ENCODE peak calls at places on chromosomes 3 and 15, in nine cellular contexts. One of them, this sample, is unnamed. For H3K27me3, the result is how much of the 10 kb centered on the place peaks cover.

GRCh38 chr15:25248583-25249235 is 190.1 kb downstream of the UBE3A start:
- DNase-seq in HAP-1: no peak
- DNase-seq in mesenchymal stem cell: no peak
- DNase-seq in adrenal gland: no peak
- DNase-seq in neural progenitor cell: no peak
- DNase-seq in mesendoderm: no peak
- DNase-seq in pancreas: no peak
- DNase-seq in CD8-positive, alpha-beta memory T cell: no peak
- DNase-seq in heart right ventricle: no peak
- DNase-seq in this sample: peak

GRCh38 chr3:56459719-56460118 is 8.5 kb downstream of the ERC2 start:
- DNase-seq in HAP-1: no peak
- DNase-seq in mesenchymal stem cell: no peak
- DNase-seq in adrenal gland: no peak
- DNase-seq in neural progenitor cell: no peak
- DNase-seq in mesendoderm: peak
- DNase-seq in pancreas: no peak
- DNase-seq in CD8-positive, alpha-beta memory T cell: no peak
- DNase-seq in heart right ventricle: no peak
- DNase-seq in this sample: no peak

GRCh38 chr3:122609798-122610559 is 32.5 kb downstream of the PARP15 start:
- DNase-seq in HAP-1: no peak
- DNase-seq in mesenchymal stem cell: peak
- DNase-seq in adrenal gland: no peak
- DNase-seq in neural progenitor cell: no peak
- DNase-seq in mesendoderm: no peak
- DNase-seq in pancreas: no peak
- DNase-seq in CD8-positive, alpha-beta memory T cell: no peak
- DNase-seq in heart right ventricle: no peak
- DNase-seq in this sample: no peak

GRCh38 chr3:172869356-172869755 is 118.8 kb downstream of the ECT2 start:
- DNase-seq in HAP-1: no peak
- DNase-seq in mesenchymal stem cell: no peak
- DNase-seq in adrenal gland: no peak
- DNase-seq in neural progenitor cell: no peak
- DNase-seq in mesendoderm: no peak
- DNase-seq in pancreas: no peak
- DNase-seq in CD8-positive, alpha-beta memory T cell: no peak
- DNase-seq in heart right ventricle: no peak
- DNase-seq in this sample: no peak

GRCh38 chr15:69225355-69226027 is 65.1 kb downstream of the GLCE start:
- DNase-seq in HAP-1: peak
- DNase-seq in mesenchymal stem cell: peak
- DNase-seq in adrenal gland: no peak
- DNase-seq in neural progenitor cell: peak
- DNase-seq in mesendoderm: peak
- DNase-seq in pancreas: no peak
- DNase-seq in CD8-positive, alpha-beta memory T cell: no peak
- DNase-seq in heart right ventricle: no peak
- DNase-seq in this sample: peak

GRCh38 chr3:113746955-113747718 is at the start of gene ATP6V1A:
- DNase-seq in HAP-1: no peak
- DNase-seq in mesenchymal stem cell: peak
- DNase-seq in adrenal gland: peak
- DNase-seq in neural progenitor cell: peak
- DNase-seq in mesendoderm: peak
- DNase-seq in pancreas: peak
- DNase-seq in CD8-positive, alpha-beta memory T cell: no peak
- DNase-seq in heart right ventricle: peak
- DNase-seq in this sample: peak

GRCh38 chr3:2623463-2623862 is 486.7 kb downstream of the IL5RA start:
- DNase-seq in HAP-1: no peak
- DNase-seq in mesenchymal stem cell: peak
- DNase-seq in adrenal gland: no peak
- DNase-seq in neural progenitor cell: no peak
- DNase-seq in mesendoderm: no peak
- DNase-seq in pancreas: no peak
- DNase-seq in CD8-positive, alpha-beta memory T cell: no peak
- DNase-seq in heart right ventricle: no peak
- DNase-seq in this sample: no peak

GRCh38 chr3:183434503-183434902 is 6.1 kb upstream of the MCF2L2 start:
- DNase-seq in HAP-1: no peak
- DNase-seq in mesenchymal stem cell: no peak
- DNase-seq in adrenal gland: no peak
- DNase-seq in neural progenitor cell: no peak
- DNase-seq in mesendoderm: peak
- DNase-seq in pancreas: no peak
- DNase-seq in CD8-positive, alpha-beta memory T cell: no peak
- DNase-seq in heart right ventricle: no peak
- DNase-seq in this sample: no peak

GRCh38 chr3:191328963-191329653 is at the start of gene CCDC50:
- DNase-seq in HAP-1: peak
- DNase-seq in mesenchymal stem cell: peak
- DNase-seq in adrenal gland: peak
- DNase-seq in neural progenitor cell: peak
- DNase-seq in mesendoderm: peak
- DNase-seq in pancreas: peak
- DNase-seq in CD8-positive, alpha-beta memory T cell: no peak
- DNase-seq in heart right ventricle: peak
- DNase-seq in this sample: peak

GRCh38 chr15:100873029-100873677 is 6.5 kb upstream of the ALDH1A3 start:
- DNase-seq in HAP-1: peak
- DNase-seq in mesenchymal stem cell: peak
- DNase-seq in adrenal gland: peak
- DNase-seq in neural progenitor cell: peak
- DNase-seq in mesendoderm: peak
- DNase-seq in pancreas: peak
- DNase-seq in CD8-positive, alpha-beta memory T cell: peak
- DNase-seq in heart right ventricle: no peak
- DNase-seq in this sample: peak

GRCh38 chr3:73716418-73716817 is 91.7 kb upstream of the PDZRN3 start:
- DNase-seq in HAP-1: no peak
- DNase-seq in mesenchymal stem cell: peak
- DNase-seq in adrenal gland: no peak
- DNase-seq in neural progenitor cell: no peak
- DNase-seq in mesendoderm: no peak
- DNase-seq in pancreas: no peak
- DNase-seq in CD8-positive, alpha-beta memory T cell: no peak
- DNase-seq in heart right ventricle: no peak
- DNase-seq in this sample: no peak

GRCh38 chr15:52114256-52114655 is 1.7 kb upstream of the BCL2L10 start:
- DNase-seq in HAP-1: no peak
- DNase-seq in mesenchymal stem cell: no peak
- DNase-seq in adrenal gland: no peak
- DNase-seq in neural progenitor cell: no peak
- DNase-seq in mesendoderm: no peak
- DNase-seq in pancreas: no peak
- DNase-seq in CD8-positive, alpha-beta memory T cell: no peak
- DNase-seq in heart right ventricle: no peak
- DNase-seq in this sample: peak

GRCh38 chr3:64030741-64031140 is 7.4 kb upstream of the PSMD6 start:
- DNase-seq in HAP-1: peak
- DNase-seq in mesenchymal stem cell: peak
- DNase-seq in adrenal gland: peak
- DNase-seq in neural progenitor cell: peak
- DNase-seq in mesendoderm: peak
- DNase-seq in pancreas: peak
- DNase-seq in CD8-positive, alpha-beta memory T cell: peak
- DNase-seq in heart right ventricle: peak
- DNase-seq in this sample: peak

GRCh38 chr3:38640661-38641441 is 8.6 kb downstream of the SCN5A start:
- DNase-seq in HAP-1: no peak
- DNase-seq in mesenchymal stem cell: no peak
- DNase-seq in adrenal gland: no peak
- DNase-seq in neural progenitor cell: peak
- DNase-seq in mesendoderm: peak
- DNase-seq in pancreas: no peak
- DNase-seq in CD8-positive, alpha-beta memory T cell: no peak
- DNase-seq in heart right ventricle: no peak
- DNase-seq in this sample: peak

GRCh38 chr15:37860896-37861295 is 73.5 kb upstream of the TMCO5A start:
- DNase-seq in HAP-1: no peak
- DNase-seq in mesenchymal stem cell: no peak
- DNase-seq in adrenal gland: no peak
- DNase-seq in neural progenitor cell: no peak
- DNase-seq in mesendoderm: no peak
- DNase-seq in pancreas: no peak
- DNase-seq in CD8-positive, alpha-beta memory T cell: no peak
- DNase-seq in heart right ventricle: no peak
- DNase-seq in this sample: no peak

GRCh38 chr3:72938471-72939265 is 50.8 kb downstream of the GXYLT2 start:
- DNase-seq in HAP-1: peak
- DNase-seq in mesenchymal stem cell: peak
- DNase-seq in adrenal gland: peak
- DNase-seq in neural progenitor cell: peak
- DNase-seq in mesendoderm: peak
- DNase-seq in pancreas: no peak
- DNase-seq in CD8-positive, alpha-beta memory T cell: peak
- DNase-seq in heart right ventricle: no peak
- DNase-seq in this sample: peak

GRCh38 chr15:70772402-70772801 is 9.0 kb upstream of the UACA start:
- DNase-seq in HAP-1: no peak
- DNase-seq in mesenchymal stem cell: no peak
- DNase-seq in adrenal gland: no peak
- DNase-seq in neural progenitor cell: no peak
- DNase-seq in mesendoderm: no peak
- DNase-seq in pancreas: no peak
- DNase-seq in CD8-positive, alpha-beta memory T cell: no peak
- DNase-seq in heart right ventricle: no peak
- DNase-seq in this sample: no peak

GRCh38 chr3:185151959-185152432 is 864 bp downstream of the C3orf70 start:
- DNase-seq in HAP-1: peak
- DNase-seq in mesenchymal stem cell: no peak
- DNase-seq in adrenal gland: no peak
- DNase-seq in neural progenitor cell: no peak
- DNase-seq in mesendoderm: no peak
- DNase-seq in pancreas: no peak
- DNase-seq in CD8-positive, alpha-beta memory T cell: no peak
- DNase-seq in heart right ventricle: peak
- DNase-seq in this sample: no peak
- H3K27me3 ChIP-seq in HAP-1: under half
- H3K27me3 ChIP-seq in mesenchymal stem cell: under half
- H3K27me3 ChIP-seq in adrenal gland: under half
- H3K27me3 ChIP-seq in neural progenitor cell: half or more
- H3K27me3 ChIP-seq in mesendoderm: under half
- H3K27me3 ChIP-seq in pancreas: under half
- H3K27me3 ChIP-seq in CD8-positive, alpha-beta memory T cell: under half
- H3K27me3 ChIP-seq in heart right ventricle: half or more
- H3K27me3 ChIP-seq in this sample: under half

DNA sequence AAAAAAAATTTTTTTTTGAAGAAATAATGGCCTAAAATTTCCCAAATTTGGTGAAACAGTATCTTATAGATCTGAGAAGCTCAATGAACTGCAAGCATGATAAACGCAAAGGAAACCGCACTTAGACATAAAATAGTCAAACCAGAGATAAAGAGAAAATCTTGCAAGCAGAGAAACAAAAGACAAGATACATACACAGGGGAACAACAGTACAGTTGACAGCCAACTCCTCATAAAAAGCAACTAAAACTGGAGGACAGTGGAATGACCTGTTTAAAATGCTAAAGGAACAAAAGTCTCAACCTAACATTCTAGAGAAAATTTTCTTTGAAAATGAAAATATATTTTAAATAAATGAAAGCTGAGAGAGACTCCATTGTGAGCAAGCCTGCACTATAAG is 107.5 kb downstream of the RASA2 start:
- DNase-seq in HAP-1: no peak
- DNase-seq in mesenchymal stem cell: no peak
- DNase-seq in adrenal gland: no peak
- DNase-seq in neural progenitor cell: no peak
- DNase-seq in mesendoderm: no peak
- DNase-seq in pancreas: no peak
- DNase-seq in CD8-positive, alpha-beta memory T cell: no peak
- DNase-seq in heart right ventricle: no peak
- DNase-seq in this sample: no peak
- H3K4me3 ChIP-seq in HAP-1: no peak
- H3K4me3 ChIP-seq in mesenchymal stem cell: no peak
- H3K4me3 ChIP-seq in adrenal gland: no peak
- H3K4me3 ChIP-seq in neural progenitor cell: no peak
- H3K4me3 ChIP-seq in mesendoderm: no peak
- H3K4me3 ChIP-seq in pancreas: no peak
- H3K4me3 ChIP-seq in CD8-positive, alpha-beta memory T cell: no peak
- H3K4me3 ChIP-seq in heart right ventricle: no peak
- H3K4me3 ChIP-seq in this sample: no peak

DNA sequence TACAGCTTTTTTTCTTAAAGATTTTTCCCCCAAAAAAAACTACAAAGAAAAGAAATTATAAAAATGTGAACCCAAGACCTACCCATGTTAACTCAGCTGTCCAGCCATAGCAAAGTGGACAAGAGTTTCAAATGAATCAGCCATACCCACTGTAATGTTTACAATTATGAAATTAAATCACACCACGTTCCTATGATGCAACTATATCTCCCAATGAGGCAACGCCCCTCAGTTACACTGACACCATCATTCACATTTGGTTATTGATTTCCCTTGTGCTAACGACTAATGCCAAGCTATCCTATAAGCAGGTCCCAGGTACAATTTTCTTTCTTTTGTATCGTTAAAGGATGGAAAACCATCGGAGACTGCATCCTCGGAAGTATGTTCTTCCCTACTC is 115.1 kb upstream of the ICE2 start:
- DNase-seq in HAP-1: no peak
- DNase-seq in mesenchymal stem cell: no peak
- DNase-seq in adrenal gland: no peak
- DNase-seq in neural progenitor cell: no peak
- DNase-seq in mesendoderm: no peak
- DNase-seq in pancreas: no peak
- DNase-seq in CD8-positive, alpha-beta memory T cell: no peak
- DNase-seq in heart right ventricle: no peak
- DNase-seq in this sample: no peak
- H3K27me3 ChIP-seq in HAP-1: under half
- H3K27me3 ChIP-seq in mesenchymal stem cell: under half
- H3K27me3 ChIP-seq in adrenal gland: under half
- H3K27me3 ChIP-seq in neural progenitor cell: half or more
- H3K27me3 ChIP-seq in mesendoderm: under half
- H3K27me3 ChIP-seq in pancreas: under half
- H3K27me3 ChIP-seq in CD8-positive, alpha-beta memory T cell: under half
- H3K27me3 ChIP-seq in heart right ventricle: under half
- H3K27me3 ChIP-seq in this sample: under half

DNA sequence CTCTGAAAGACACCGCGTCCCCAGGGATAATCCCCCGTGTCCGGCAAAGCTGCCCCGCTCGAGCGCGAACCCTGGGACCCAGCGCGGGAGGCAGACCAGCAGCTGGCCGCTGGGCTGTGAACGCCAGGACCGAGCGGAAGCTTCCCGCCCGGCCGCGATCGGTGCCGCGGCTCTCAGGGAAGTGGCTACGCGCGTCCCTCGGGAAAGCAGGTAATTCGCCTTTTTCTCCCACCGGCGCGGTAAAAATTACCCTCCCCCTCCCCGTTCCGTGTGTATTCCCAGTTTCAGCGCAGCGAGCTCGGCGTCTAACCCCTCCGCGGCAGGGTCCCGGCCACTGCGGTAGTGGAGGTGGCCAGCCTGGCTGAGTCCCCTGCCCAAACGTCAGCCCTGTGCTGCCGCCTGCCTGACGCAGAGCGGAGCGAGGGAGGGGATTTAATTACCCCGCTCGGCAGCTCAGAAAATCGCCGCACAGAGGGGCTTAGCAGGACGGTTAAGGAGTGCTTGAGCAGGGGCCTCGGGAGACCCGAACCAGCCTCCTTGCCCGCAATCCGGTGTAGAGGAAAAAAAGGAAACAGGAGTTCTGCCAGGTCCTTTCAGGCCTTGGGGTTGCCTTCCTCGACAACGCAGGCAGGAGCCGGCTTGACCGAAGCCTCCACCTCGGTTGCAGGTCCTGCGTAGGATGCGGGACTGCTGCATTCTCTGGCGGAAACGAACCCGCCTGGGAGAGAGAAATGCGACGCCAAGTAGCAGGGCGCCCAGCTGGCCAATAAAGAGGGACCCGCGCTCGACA is 2.9 kb downstream of the GATA2 start:
- DNase-seq in HAP-1: no peak
- DNase-seq in mesenchymal stem cell: peak
- DNase-seq in adrenal gland: no peak
- DNase-seq in neural progenitor cell: peak
- DNase-seq in mesendoderm: peak
- DNase-seq in pancreas: peak
- DNase-seq in CD8-positive, alpha-beta memory T cell: peak
- DNase-seq in heart right ventricle: no peak
- DNase-seq in this sample: peak
- H3K4me3 ChIP-seq in HAP-1: peak
- H3K4me3 ChIP-seq in mesenchymal stem cell: peak
- H3K4me3 ChIP-seq in adrenal gland: no peak
- H3K4me3 ChIP-seq in neural progenitor cell: peak
- H3K4me3 ChIP-seq in mesendoderm: peak
- H3K4me3 ChIP-seq in pancreas: peak
- H3K4me3 ChIP-seq in CD8-positive, alpha-beta memory T cell: peak
- H3K4me3 ChIP-seq in heart right ventricle: peak
- H3K4me3 ChIP-seq in this sample: peak